ENCODE peak calls at places on chromosomes 5 and 9, in seven cellular contexts. S, K, G, Y, F, W and T are unnamed samples.
A peak's percentile ranks its signal among the peaks of the same experiment; 100 is the strongest.

GRCh38 chr9:121839726-121840500 is 188.5 kb downstream of the DAB2IP start:
- DNase-seq in K (no peak), W (no peak), S (no peak), G (no peak), F (no peak), Y (no peak), T (no peak)

GRCh38 chr9:111036068-111036789 is 2.0 kb downstream of the LPAR1 start:
- DNase-seq in F (peak; percentile 1), W (peak; percentile 79), S (peak; percentile 62), K (peak; percentile 69), G (no peak), Y (peak; percentile 66), T (peak; percentile 71)

GRCh38 chr5:34603378-34603777 is 52.8 kb upstream of the RAI14 start:
- DNase-seq in W (no peak), K (no peak), F (no peak), S (no peak), Y (no peak), G (no peak), T (no peak)

GRCh38 chr5:74092761-74093160 is 466.8 kb downstream of the ARHGEF28 start:
- DNase-seq in S (no peak), K (no peak), G (no peak), W (no peak), F (no peak), Y (no peak), T (no peak)

GRCh38 chr5:56569051-56569450 is 246.3 kb upstream of the MAP3K1 start:
- DNase-seq in G (no peak), S (peak; percentile 41), F (no peak), K (no peak), W (no peak), Y (no peak), T (no peak)

GRCh38 chr5:32369542-32370155 is 56.9 kb upstream of the MTMR12 start:
- DNase-seq in W (no peak), K (no peak), Y (no peak), S (peak; percentile 14), G (no peak), F (no peak), T (no peak)

GRCh38 chr5:10982616-10983015 is 221.6 kb upstream of the DAP start:
- DNase-seq in W (no peak), Y (no peak), S (no peak), G (no peak), F (no peak), K (no peak), T (no peak)

GRCh38 chr9:113875917-113876805 is at the start of gene ZNF618:
- DNase-seq in K (peak; percentile 67), F (no peak), W (peak; percentile 81), Y (peak; percentile 31), S (peak; percentile 54), G (no peak), T (peak; percentile 26)

GRCh38 chr9:70420267-70421019 is 6.0 kb upstream of the KLF9 start:
- DNase-seq in G (no peak), Y (peak; percentile 96), K (peak; percentile 92), W (peak; percentile 83), S (peak; percentile 99), F (peak; percentile 42), T (peak; percentile 91)

GRCh38 chr9:70421020-70421271 is 6.5 kb upstream of the KLF9 start:
- DNase-seq in K (no peak), S (no peak), Y (no peak), F (no peak), W (no peak), G (no peak), T (no peak)

GRCh38 chr9:70425192-70425591 is 10.7 kb upstream of the KLF9 start:
- DNase-seq in S (no peak), F (no peak), G (no peak), W (no peak), Y (no peak), K (no peak), T (no peak)

GRCh38 chr9:70421272-70422180 is 7.1 kb upstream of the KLF9 start:
- DNase-seq in G (no peak), F (no peak), W (peak; percentile 48), K (peak; percentile 13), S (peak; percentile 79), Y (no peak), T (peak; percentile 14)

DNA sequence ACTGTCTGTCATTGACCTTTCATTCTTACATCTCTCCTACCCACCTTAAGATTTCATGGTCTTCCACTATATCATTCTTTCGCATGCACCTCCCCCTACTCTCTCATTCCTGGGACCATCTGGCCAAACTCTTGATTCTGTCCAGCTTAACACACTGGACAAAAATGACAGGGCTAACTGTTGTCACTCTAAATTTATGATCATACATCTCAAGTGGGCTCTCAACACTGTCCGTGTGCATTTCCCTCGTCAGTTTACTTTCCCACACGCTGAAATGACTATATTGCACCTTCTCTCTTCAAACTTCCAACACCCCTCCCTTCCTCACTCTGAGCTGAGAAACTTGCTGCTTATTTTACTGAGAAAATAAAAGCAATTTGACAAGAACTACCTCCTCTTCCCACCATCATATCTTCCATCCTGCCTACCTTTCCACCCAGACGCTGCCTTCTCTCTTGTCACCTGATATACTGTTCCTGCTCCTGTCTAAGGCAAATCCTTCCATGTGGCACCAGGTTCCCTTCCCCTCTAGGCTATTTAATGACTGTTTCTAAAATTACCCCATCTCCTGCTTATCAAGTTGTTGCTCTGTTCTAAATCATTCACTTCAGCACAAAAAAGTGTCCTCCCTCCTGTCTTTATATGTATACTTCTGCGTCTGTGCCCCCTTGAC is 8.1 kb upstream of the KLF9 start:
- DNase-seq in S (no peak), K (no peak), W (no peak), F (no peak), G (no peak), Y (no peak), T (no peak)
- H3K27ac ChIP-seq in S (no peak overlapping the region), K (no peak overlapping the region), W (no peak overlapping the region), F (no peak overlapping the region), G (no peak overlapping the region), Y (peak overlapping the region; percentile 100), T (no peak overlapping the region)

GRCh38 chr9:117414220-117414905 is 494 bp downstream of the ASTN2 start:
- DNase-seq in F (no peak), W (peak; percentile 76), G (no peak), Y (no peak), S (peak; percentile 12), K (peak; percentile 46), T (no peak)
- H3K4me3 ChIP-seq in F (no peak overlapping the region), W (peak overlapping the region; percentile 65), G (peak overlapping the region; percentile 10), Y (peak overlapping the region; percentile 62), S (peak overlapping the region; percentile 41), K (peak overlapping the region; percentile 36), T (peak overlapping the region; percentile 48)

GRCh38 chr5:160470437-160471341 is 49.0 kb downstream of the PTTG1 start:
- DNase-seq in F (no peak), W (no peak), G (no peak), K (no peak), S (peak; percentile 87), Y (no peak), T (no peak)
- H3K27ac ChIP-seq in F (no peak overlapping the region), W (no peak overlapping the region), G (no peak overlapping the region), K (peak overlapping the region; percentile 0), S (no peak overlapping the region), Y (peak overlapping the region; percentile 34), T (no peak overlapping the region)

DNA sequence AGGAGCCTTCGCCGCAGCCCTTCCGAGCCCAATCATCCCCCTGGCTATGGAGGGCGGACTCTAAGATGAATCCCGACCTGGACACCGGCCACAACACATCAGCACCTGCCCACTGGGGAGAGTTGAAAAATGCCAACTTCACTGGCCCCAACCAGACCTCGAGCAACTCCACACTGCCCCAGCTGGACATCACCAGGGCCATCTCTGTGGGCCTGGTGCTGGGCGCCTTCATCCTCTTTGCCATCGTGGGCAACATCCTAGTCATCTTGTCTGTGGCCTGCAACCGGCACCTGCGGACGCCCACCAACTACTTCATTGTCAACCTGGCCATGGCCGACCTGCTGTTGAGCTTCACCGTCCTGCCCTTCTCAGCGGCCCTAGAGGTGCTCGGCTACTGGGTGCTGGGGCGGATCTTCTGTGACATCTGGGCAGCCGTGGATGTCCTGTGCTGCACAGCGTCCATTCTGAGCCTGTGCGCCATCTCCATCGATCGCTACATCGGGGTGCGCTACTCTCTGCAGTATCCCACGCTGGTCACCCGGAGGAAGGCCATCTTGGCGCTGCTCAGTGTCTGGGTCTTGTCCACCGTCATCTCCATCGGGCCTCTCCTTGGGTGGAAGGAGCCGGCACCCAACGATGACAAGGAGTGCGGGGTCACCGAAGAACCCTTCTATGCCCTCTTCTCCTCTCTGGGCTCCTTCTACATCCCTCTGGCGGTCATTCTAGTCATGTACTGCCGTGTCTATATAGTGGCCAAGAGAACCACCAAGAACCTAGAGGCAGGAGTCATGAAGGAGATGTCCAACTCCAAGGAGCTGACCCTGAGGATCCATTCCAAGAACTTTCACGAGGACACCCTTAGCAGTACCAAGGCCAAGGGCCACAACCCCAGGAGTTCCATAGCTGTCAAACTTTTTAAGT is 819 bp downstream of the ADRA1B start:
- DNase-seq in F (no peak), Y (no peak), K (no peak), G (no peak), S (no peak), W (peak; percentile 11), T (no peak)
- H3K4me3 ChIP-seq in F (no peak overlapping the region), Y (peak overlapping the region; percentile 70), K (peak overlapping the region; percentile 46), G (peak overlapping the region; percentile 57), S (peak overlapping the region; percentile 39), W (peak overlapping the region; percentile 84), T (no peak overlapping the region)

GRCh38 chr5:133891390-133891789 is 77.0 kb downstream of the C5orf15 start:
- DNase-seq in G (no peak), Y (no peak), S (no peak), K (no peak), F (no peak), W (no peak), T (no peak)
- H3K27ac ChIP-seq in G (no peak overlapping the region), Y (no peak overlapping the region), S (no peak overlapping the region), K (no peak overlapping the region), F (no peak overlapping the region), W (no peak overlapping the region), T (no peak overlapping the region)

DNA sequence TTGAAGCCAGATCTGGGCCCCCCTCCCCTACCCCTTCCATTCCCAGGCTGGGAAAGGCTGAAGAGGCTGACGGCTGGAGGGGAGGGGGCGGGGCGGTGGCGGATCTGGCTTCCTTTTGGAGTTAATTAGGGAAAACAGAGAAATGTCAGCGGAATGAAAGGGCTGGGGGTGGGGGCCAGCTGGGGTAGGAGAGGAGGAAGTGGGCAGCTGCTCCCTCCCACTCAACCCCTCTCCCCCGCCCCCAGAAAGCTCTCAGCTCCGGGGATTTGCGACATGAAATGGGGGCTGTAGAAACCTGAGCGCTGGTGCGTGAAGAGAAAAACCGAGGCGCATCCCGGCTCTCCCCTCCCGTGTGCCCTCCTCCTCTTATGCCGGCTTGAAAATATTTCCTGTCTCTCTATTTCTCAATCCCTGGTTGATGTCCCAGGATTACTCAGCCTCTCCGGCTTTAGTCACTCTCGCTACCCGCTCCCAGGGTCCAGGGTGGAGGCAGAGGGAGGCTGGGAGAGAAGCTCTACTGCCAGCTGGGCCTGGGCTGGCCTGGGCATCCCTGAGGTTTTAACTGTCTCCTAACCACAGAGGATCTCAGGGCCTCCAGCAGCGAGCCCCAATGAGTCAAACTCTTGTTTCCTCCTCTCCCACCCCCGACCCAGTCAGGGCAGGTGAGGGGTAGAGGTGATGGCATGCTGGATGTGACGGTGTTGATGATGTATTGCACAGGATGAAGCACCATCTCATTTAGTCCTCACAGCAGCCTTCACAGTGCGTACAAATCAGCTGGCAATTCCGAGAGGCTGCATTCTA is 20.1 kb downstream of the PCDHGC5 start:
- DNase-seq in W (peak; percentile 93), F (no peak), S (peak; percentile 96), Y (peak; percentile 63), K (peak; percentile 78), G (peak; percentile 92), T (no peak)
- H3K4me3 ChIP-seq in W (peak overlapping the region; percentile 33), F (no peak overlapping the region), S (peak overlapping the region; percentile 8), Y (peak overlapping the region; percentile 53), K (no peak overlapping the region), G (peak overlapping the region; percentile 40), T (no peak overlapping the region)